ENCODE peak calls at places on chromosomes 5 and 9, in ten cellular contexts. One of them, this sample, is unnamed.

GRCh38 chr5:149238540-149238939 is 33.1 kb upstream of the AFAP1L1 start:
- DNase-seq in CD4-positive, alpha-beta T cell: no peak
- DNase-seq in epithelial cell of esophagus: peak
- DNase-seq in uterus: no peak
- DNase-seq in breast epithelium: no peak
- DNase-seq in WTC11: no peak
- DNase-seq in lower lobe of right lung: no peak
- DNase-seq in tibial nerve: no peak
- DNase-seq in IMR-90: no peak
- DNase-seq in GM12865: no peak
- DNase-seq in this sample: no peak

GRCh38 chr5:113293068-113293571 is 141.7 kb downstream of the TSSK1B start:
- DNase-seq in WTC11: peak
- DNase-seq in GM12865: no peak
- DNase-seq in tibial nerve: no peak
- DNase-seq in IMR-90: peak
- DNase-seq in lower lobe of right lung: no peak
- DNase-seq in epithelial cell of esophagus: peak
- DNase-seq in breast epithelium: no peak
- DNase-seq in CD4-positive, alpha-beta T cell: no peak
- DNase-seq in uterus: no peak
- DNase-seq in this sample: no peak

GRCh38 chr5:35454011-35454525 is 163.6 kb upstream of the SPEF2 start:
- DNase-seq in WTC11: no peak
- DNase-seq in breast epithelium: no peak
- DNase-seq in epithelial cell of esophagus: no peak
- DNase-seq in CD4-positive, alpha-beta T cell: no peak
- DNase-seq in IMR-90: no peak
- DNase-seq in tibial nerve: no peak
- DNase-seq in lower lobe of right lung: no peak
- DNase-seq in GM12865: no peak
- DNase-seq in uterus: no peak
- DNase-seq in this sample: no peak

GRCh38 chr9:103245369-103245768 is 250.2 kb downstream of the CYLC2 start:
- DNase-seq in CD4-positive, alpha-beta T cell: no peak
- DNase-seq in uterus: no peak
- DNase-seq in epithelial cell of esophagus: peak
- DNase-seq in breast epithelium: no peak
- DNase-seq in IMR-90: no peak
- DNase-seq in tibial nerve: no peak
- DNase-seq in lower lobe of right lung: no peak
- DNase-seq in GM12865: no peak
- DNase-seq in WTC11: no peak
- DNase-seq in this sample: no peak

GRCh38 chr5:9054821-9055589 is 490.9 kb downstream of the SEMA5A start:
- DNase-seq in uterus: no peak
- DNase-seq in IMR-90: peak
- DNase-seq in lower lobe of right lung: no peak
- DNase-seq in CD4-positive, alpha-beta T cell: no peak
- DNase-seq in breast epithelium: no peak
- DNase-seq in GM12865: no peak
- DNase-seq in tibial nerve: no peak
- DNase-seq in epithelial cell of esophagus: peak
- DNase-seq in WTC11: no peak
- DNase-seq in this sample: no peak

GRCh38 chr9:87499455-87500015 is 1.9 kb downstream of the DAPK1 start:
- DNase-seq in WTC11: no peak
- DNase-seq in CD4-positive, alpha-beta T cell: no peak
- DNase-seq in uterus: no peak
- DNase-seq in epithelial cell of esophagus: no peak
- DNase-seq in tibial nerve: no peak
- DNase-seq in breast epithelium: no peak
- DNase-seq in GM12865: peak
- DNase-seq in lower lobe of right lung: no peak
- DNase-seq in IMR-90: no peak
- DNase-seq in this sample: no peak

GRCh38 chr9:114678847-114679246 is 3.1 kb downstream of the TEX48 start:
- DNase-seq in breast epithelium: no peak
- DNase-seq in CD4-positive, alpha-beta T cell: no peak
- DNase-seq in IMR-90: peak
- DNase-seq in GM12865: no peak
- DNase-seq in tibial nerve: no peak
- DNase-seq in uterus: no peak
- DNase-seq in epithelial cell of esophagus: no peak
- DNase-seq in lower lobe of right lung: no peak
- DNase-seq in WTC11: no peak
- DNase-seq in this sample: no peak

GRCh38 chr9:130539473-130540223 is 39.7 kb upstream of the FUBP3 start:
- DNase-seq in GM12865: no peak
- DNase-seq in IMR-90: peak
- DNase-seq in CD4-positive, alpha-beta T cell: no peak
- DNase-seq in lower lobe of right lung: no peak
- DNase-seq in WTC11: no peak
- DNase-seq in uterus: no peak
- DNase-seq in tibial nerve: no peak
- DNase-seq in breast epithelium: no peak
- DNase-seq in epithelial cell of esophagus: peak
- DNase-seq in this sample: no peak

GRCh38 chr5:62093981-62094380 is 212.0 kb upstream of the KIF2A start:
- DNase-seq in WTC11: no peak
- DNase-seq in uterus: no peak
- DNase-seq in CD4-positive, alpha-beta T cell: no peak
- DNase-seq in breast epithelium: no peak
- DNase-seq in lower lobe of right lung: no peak
- DNase-seq in GM12865: peak
- DNase-seq in tibial nerve: no peak
- DNase-seq in epithelial cell of esophagus: no peak
- DNase-seq in IMR-90: peak
- DNase-seq in this sample: no peak

GRCh38 chr9:135515541-135515951 is 5.7 kb upstream of the LCN1 start:
- DNase-seq in lower lobe of right lung: no peak
- DNase-seq in GM12865: no peak
- DNase-seq in breast epithelium: no peak
- DNase-seq in CD4-positive, alpha-beta T cell: no peak
- DNase-seq in epithelial cell of esophagus: no peak
- DNase-seq in IMR-90: no peak
- DNase-seq in tibial nerve: no peak
- DNase-seq in WTC11: peak
- DNase-seq in uterus: no peak
- DNase-seq in this sample: no peak

DNA sequence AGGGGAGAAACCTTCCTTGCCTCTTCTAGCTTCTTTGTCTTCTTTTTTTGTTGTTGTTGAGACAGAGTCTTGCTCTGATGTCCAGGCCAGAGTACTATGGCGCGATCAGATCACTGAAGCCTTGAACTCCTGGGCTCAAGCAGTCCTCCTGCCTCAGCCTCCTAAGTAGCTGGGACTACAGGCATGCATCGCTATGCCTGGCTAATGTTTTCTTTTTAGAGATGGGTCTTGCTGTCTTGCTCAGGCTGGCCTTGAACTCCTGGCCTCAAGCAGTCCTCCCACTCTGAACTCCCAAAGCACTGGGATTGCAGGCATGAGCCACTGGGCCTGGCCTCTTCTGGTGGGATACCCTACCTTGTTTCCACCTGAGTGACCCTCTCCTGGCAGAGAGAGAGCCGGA is 3.4 kb upstream of the PAXX start:
- DNase-seq in epithelial cell of esophagus: no peak
- DNase-seq in IMR-90: no peak
- DNase-seq in uterus: no peak
- DNase-seq in WTC11: no peak
- DNase-seq in GM12865: no peak
- DNase-seq in lower lobe of right lung: no peak
- DNase-seq in breast epithelium: no peak
- DNase-seq in tibial nerve: no peak
- DNase-seq in CD4-positive, alpha-beta T cell: no peak
- DNase-seq in this sample: no peak
- TF ChIP-seq CTCF in epithelial cell of esophagus: no peak
- TF ChIP-seq CTCF in IMR-90: no peak
- TF ChIP-seq CTCF in uterus: no peak
- TF ChIP-seq CTCF in WTC11: no peak
- TF ChIP-seq CTCF in GM12865: no peak
- TF ChIP-seq CTCF in lower lobe of right lung: no peak
- TF ChIP-seq CTCF in breast epithelium: no peak
- TF ChIP-seq CTCF in tibial nerve: no peak
- TF ChIP-seq CTCF in CD4-positive, alpha-beta T cell: no peak
- TF ChIP-seq CTCF in this sample: no peak

GRCh38 chr5:50318220-50318619 is 122.9 kb downstream of the EMB start:
- DNase-seq in IMR-90: no peak
- DNase-seq in CD4-positive, alpha-beta T cell: no peak
- DNase-seq in breast epithelium: no peak
- DNase-seq in epithelial cell of esophagus: no peak
- DNase-seq in tibial nerve: no peak
- DNase-seq in GM12865: no peak
- DNase-seq in uterus: no peak
- DNase-seq in WTC11: no peak
- DNase-seq in lower lobe of right lung: no peak
- DNase-seq in this sample: no peak

GRCh38 chr5:50325237-50325832 is 115.8 kb downstream of the EMB start:
- DNase-seq in breast epithelium: no peak
- DNase-seq in GM12865: peak
- DNase-seq in uterus: no peak
- DNase-seq in lower lobe of right lung: no peak
- DNase-seq in WTC11: no peak
- DNase-seq in tibial nerve: no peak
- DNase-seq in epithelial cell of esophagus: peak
- DNase-seq in IMR-90: peak
- DNase-seq in CD4-positive, alpha-beta T cell: no peak
- DNase-seq in this sample: peak

GRCh38 chr5:50320131-50320749 is 120.8 kb downstream of the EMB start:
- DNase-seq in IMR-90: no peak
- DNase-seq in CD4-positive, alpha-beta T cell: no peak
- DNase-seq in epithelial cell of esophagus: peak
- DNase-seq in lower lobe of right lung: no peak
- DNase-seq in tibial nerve: no peak
- DNase-seq in breast epithelium: no peak
- DNase-seq in uterus: no peak
- DNase-seq in WTC11: no peak
- DNase-seq in GM12865: no peak
- DNase-seq in this sample: no peak
- TF ChIP-seq CTCF in IMR-90: peak
- TF ChIP-seq CTCF in CD4-positive, alpha-beta T cell: no peak
- TF ChIP-seq CTCF in epithelial cell of esophagus: peak
- TF ChIP-seq CTCF in lower lobe of right lung: no peak
- TF ChIP-seq CTCF in tibial nerve: no peak
- TF ChIP-seq CTCF in breast epithelium: no peak
- TF ChIP-seq CTCF in uterus: no peak
- TF ChIP-seq CTCF in WTC11: no peak
- TF ChIP-seq CTCF in GM12865: no peak
- TF ChIP-seq CTCF in this sample: peak

GRCh38 chr9:119365291-119366027 is 3.8 kb downstream of the BRINP1 start:
- DNase-seq in epithelial cell of esophagus: peak
- DNase-seq in IMR-90: no peak
- DNase-seq in WTC11: peak
- DNase-seq in CD4-positive, alpha-beta T cell: no peak
- DNase-seq in lower lobe of right lung: no peak
- DNase-seq in GM12865: peak
- DNase-seq in breast epithelium: no peak
- DNase-seq in tibial nerve: no peak
- DNase-seq in uterus: no peak
- DNase-seq in this sample: peak
- TF ChIP-seq CTCF in epithelial cell of esophagus: peak
- TF ChIP-seq CTCF in IMR-90: peak
- TF ChIP-seq CTCF in WTC11: peak
- TF ChIP-seq CTCF in CD4-positive, alpha-beta T cell: no peak
- TF ChIP-seq CTCF in lower lobe of right lung: peak
- TF ChIP-seq CTCF in GM12865: peak
- TF ChIP-seq CTCF in breast epithelium: peak
- TF ChIP-seq CTCF in tibial nerve: no peak
- TF ChIP-seq CTCF in uterus: no peak
- TF ChIP-seq CTCF in this sample: peak

DNA sequence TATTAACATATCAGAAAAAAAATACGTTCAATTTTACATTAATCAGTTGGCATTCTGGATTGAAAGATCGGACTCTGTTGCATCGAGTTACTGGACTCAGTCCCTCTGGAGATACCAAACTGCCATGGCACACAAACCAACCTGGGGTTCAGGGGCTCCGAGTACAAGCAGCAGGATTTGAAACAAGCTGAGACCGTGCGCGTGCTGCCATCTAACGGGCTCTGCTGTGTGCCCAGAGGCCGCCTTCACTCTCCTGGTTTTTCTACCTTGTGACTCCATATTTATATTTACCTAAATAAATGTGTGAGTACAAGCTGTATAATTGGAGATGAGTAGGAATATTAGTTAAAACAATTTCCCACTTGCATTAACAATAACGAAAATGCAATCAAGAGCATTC is 48.2 kb downstream of the ANXA1 start:
- DNase-seq in CD4-positive, alpha-beta T cell: no peak
- DNase-seq in uterus: no peak
- DNase-seq in breast epithelium: no peak
- DNase-seq in WTC11: peak
- DNase-seq in tibial nerve: no peak
- DNase-seq in epithelial cell of esophagus: peak
- DNase-seq in GM12865: no peak
- DNase-seq in IMR-90: no peak
- DNase-seq in lower lobe of right lung: no peak
- DNase-seq in this sample: no peak
- TF ChIP-seq CTCF in CD4-positive, alpha-beta T cell: no peak
- TF ChIP-seq CTCF in uterus: no peak
- TF ChIP-seq CTCF in breast epithelium: no peak
- TF ChIP-seq CTCF in WTC11: peak
- TF ChIP-seq CTCF in tibial nerve: no peak
- TF ChIP-seq CTCF in epithelial cell of esophagus: peak
- TF ChIP-seq CTCF in GM12865: no peak
- TF ChIP-seq CTCF in IMR-90: no peak
- TF ChIP-seq CTCF in lower lobe of right lung: no peak
- TF ChIP-seq CTCF in this sample: peak

GRCh38 chr9:126615791-126616447 is 2.2 kb downstream of the LMX1B start:
- DNase-seq in breast epithelium: no peak
- DNase-seq in tibial nerve: no peak
- DNase-seq in epithelial cell of esophagus: no peak
- DNase-seq in uterus: no peak
- DNase-seq in lower lobe of right lung: no peak
- DNase-seq in IMR-90: no peak
- DNase-seq in WTC11: peak
- DNase-seq in CD4-positive, alpha-beta T cell: no peak
- DNase-seq in GM12865: no peak
- DNase-seq in this sample: no peak
- TF ChIP-seq CTCF in breast epithelium: no peak
- TF ChIP-seq CTCF in tibial nerve: no peak
- TF ChIP-seq CTCF in epithelial cell of esophagus: no peak
- TF ChIP-seq CTCF in uterus: no peak
- TF ChIP-seq CTCF in lower lobe of right lung: no peak
- TF ChIP-seq CTCF in IMR-90: no peak
- TF ChIP-seq CTCF in WTC11: no peak
- TF ChIP-seq CTCF in CD4-positive, alpha-beta T cell: no peak
- TF ChIP-seq CTCF in GM12865: no peak
- TF ChIP-seq CTCF in this sample: no peak

GRCh38 chr9:26723486-26723885 is 169.1 kb downstream of the CAAP1 start:
- DNase-seq in GM12865: peak
- DNase-seq in WTC11: peak
- DNase-seq in uterus: peak
- DNase-seq in epithelial cell of esophagus: peak
- DNase-seq in lower lobe of right lung: no peak
- DNase-seq in IMR-90: peak
- DNase-seq in tibial nerve: peak
- DNase-seq in breast epithelium: no peak
- DNase-seq in CD4-positive, alpha-beta T cell: no peak
- DNase-seq in this sample: peak
- TF ChIP-seq CTCF in GM12865: peak
- TF ChIP-seq CTCF in WTC11: peak
- TF ChIP-seq CTCF in uterus: no peak
- TF ChIP-seq CTCF in epithelial cell of esophagus: peak
- TF ChIP-seq CTCF in lower lobe of right lung: peak
- TF ChIP-seq CTCF in IMR-90: peak
- TF ChIP-seq CTCF in tibial nerve: peak
- TF ChIP-seq CTCF in breast epithelium: no peak
- TF ChIP-seq CTCF in CD4-positive, alpha-beta T cell: no peak
- TF ChIP-seq CTCF in this sample: no peak

GRCh38 chr9:82466616-82467251 is 478.2 kb downstream of the SPATA31D1 start:
- DNase-seq in WTC11: peak
- DNase-seq in uterus: no peak
- DNase-seq in IMR-90: peak
- DNase-seq in epithelial cell of esophagus: peak
- DNase-seq in CD4-positive, alpha-beta T cell: no peak
- DNase-seq in breast epithelium: no peak
- DNase-seq in GM12865: peak
- DNase-seq in lower lobe of right lung: no peak
- DNase-seq in tibial nerve: no peak
- DNase-seq in this sample: no peak
- TF ChIP-seq CTCF in WTC11: peak
- TF ChIP-seq CTCF in uterus: no peak
- TF ChIP-seq CTCF in IMR-90: peak
- TF ChIP-seq CTCF in epithelial cell of esophagus: peak
- TF ChIP-seq CTCF in CD4-positive, alpha-beta T cell: no peak
- TF ChIP-seq CTCF in breast epithelium: no peak
- TF ChIP-seq CTCF in GM12865: peak
- TF ChIP-seq CTCF in lower lobe of right lung: peak
- TF ChIP-seq CTCF in tibial nerve: no peak
- TF ChIP-seq CTCF in this sample: no peak

This sample was measured in HL-60.